ENCODE peak calls at places on chromosomes 5 and 9, in nine cellular contexts. S, H, E, J, O, F, Q, X and B are unnamed samples. For H3K4me1, the result is how much of the 10 kb centered on the place peaks cover.

GRCh38 chr5:145362261-145362660 is 472.9 kb downstream of the PRELID2 start:
- DNase-seq in S (peak), H (no peak), E (no peak), J (no peak), O (no peak), F (no peak), Q (peak), X (no peak), B (peak)

GRCh38 chr9:108869092-108869725 is 7.1 kb downstream of the ACTL7A start:
- DNase-seq in S (peak), H (no peak), E (no peak), J (no peak), O (peak), F (no peak), Q (no peak), X (no peak), B (peak)

GRCh38 chr9:84419203-84419602 is 78.6 kb upstream of the SLC28A3 start:
- DNase-seq in S (peak), H (no peak), E (no peak), J (no peak), O (no peak), F (no peak), Q (peak), X (peak), B (no peak)

GRCh38 chr5:95164869-95165268 is 120.0 kb downstream of the MCTP1 start:
- DNase-seq in S (no peak), H (no peak), E (no peak), J (no peak), O (no peak), F (no peak), Q (no peak), X (no peak), B (no peak)

GRCh38 chr9:130539473-130540223 is 39.7 kb upstream of the FUBP3 start:
- DNase-seq in S (peak), H (no peak), E (no peak), J (no peak), O (peak), F (no peak), Q (peak), X (no peak), B (peak)

GRCh38 chr9:129400971-129401622 is 219.8 kb downstream of the C9orf50 start:
- DNase-seq in S (no peak), H (no peak), E (peak), J (no peak), O (no peak), F (no peak), Q (no peak), X (no peak), B (no peak)

GRCh38 chr9:37988041-37988440 is 81.0 kb downstream of the SHB start:
- DNase-seq in S (no peak), H (peak), E (no peak), J (no peak), O (no peak), F (no peak), Q (no peak), X (no peak), B (no peak)

GRCh38 chr5:116454417-116454927 is 120.2 kb downstream of the SEMA6A start:
- DNase-seq in S (peak), H (no peak), E (no peak), J (peak), O (no peak), F (peak), Q (peak), X (peak), B (peak)

GRCh38 chr9:17938256-17938655 is 359.4 kb downstream of the SH3GL2 start:
- DNase-seq in S (no peak), H (no peak), E (no peak), J (no peak), O (no peak), F (no peak), Q (no peak), X (no peak), B (no peak)

GRCh38 chr9:82560036-82560435 is 502.9 kb downstream of the RASEF start:
- DNase-seq in S (no peak), H (no peak), E (no peak), J (no peak), O (no peak), F (no peak), Q (no peak), X (no peak), B (no peak)

GRCh38 chr5:108141676-108142075 is 240.2 kb downstream of the FBXL17 start:
- DNase-seq in S (no peak), H (no peak), E (no peak), J (no peak), O (no peak), F (no peak), Q (no peak), X (no peak), B (peak)

GRCh38 chr9:133768371-133768858 is 30.3 kb upstream of the SARDH start:
- DNase-seq in S (no peak), H (peak), E (no peak), J (no peak), O (no peak), F (no peak), Q (no peak), X (no peak), B (no peak)

GRCh38 chr5:1387059-1387755 is 42.3 kb upstream of the CLPTM1L start:
- DNase-seq in S (no peak), H (no peak), E (no peak), J (no peak), O (no peak), F (no peak), Q (no peak), X (no peak), B (no peak)

GRCh38 chr9:70403618-70404025 is 10.8 kb downstream of the KLF9 start:
- DNase-seq in S (peak), H (no peak), E (no peak), J (no peak), O (no peak), F (no peak), Q (peak), X (no peak), B (peak)

GRCh38 chr5:105952875-105953274 is 1717.9 kb downstream of the EFNA5 start:
- DNase-seq in S (peak), H (no peak), E (no peak), J (no peak), O (no peak), F (no peak), Q (no peak), X (no peak), B (no peak)

GRCh38 chr9:3971391-3972082 is 328.3 kb downstream of the GLIS3 start:
- DNase-seq in S (no peak), H (no peak), E (no peak), J (no peak), O (no peak), F (no peak), Q (no peak), X (no peak), B (no peak)

GRCh38 chr9:134236001-134236421 is 71.6 kb upstream of the RNU6ATAC start:
- DNase-seq in S (peak), H (no peak), E (no peak), J (no peak), O (no peak), F (no peak), Q (no peak), X (no peak), B (no peak)

GRCh38 chr5:317086-317811 is 4.3 kb upstream of the AHRR start:
- DNase-seq in S (peak), H (no peak), E (peak), J (no peak), O (peak), F (no peak), Q (peak), X (peak), B (peak)

GRCh38 chr9:107141967-107142366 is 141.1 kb upstream of the RAD23B start:
- DNase-seq in S (peak), H (no peak), E (no peak), J (no peak), O (peak), F (peak), Q (no peak), X (no peak), B (peak)

GRCh38 chr5:55771175-55771655 is 33.4 kb downstream of the DDX4 start:
- DNase-seq in S (peak), H (no peak), E (no peak), J (no peak), O (no peak), F (no peak), Q (no peak), X (no peak), B (peak)

GRCh38 chr5:55768279-55768678 is 30.4 kb downstream of the DDX4 start:
- DNase-seq in S (no peak), H (no peak), E (no peak), J (no peak), O (no peak), F (no peak), Q (no peak), X (no peak), B (no peak)

GRCh38 chr5:55763736-55764420 is 26.0 kb downstream of the DDX4 start:
- DNase-seq in S (no peak), H (no peak), E (no peak), J (no peak), O (no peak), F (peak), Q (no peak), X (no peak), B (no peak)

DNA sequence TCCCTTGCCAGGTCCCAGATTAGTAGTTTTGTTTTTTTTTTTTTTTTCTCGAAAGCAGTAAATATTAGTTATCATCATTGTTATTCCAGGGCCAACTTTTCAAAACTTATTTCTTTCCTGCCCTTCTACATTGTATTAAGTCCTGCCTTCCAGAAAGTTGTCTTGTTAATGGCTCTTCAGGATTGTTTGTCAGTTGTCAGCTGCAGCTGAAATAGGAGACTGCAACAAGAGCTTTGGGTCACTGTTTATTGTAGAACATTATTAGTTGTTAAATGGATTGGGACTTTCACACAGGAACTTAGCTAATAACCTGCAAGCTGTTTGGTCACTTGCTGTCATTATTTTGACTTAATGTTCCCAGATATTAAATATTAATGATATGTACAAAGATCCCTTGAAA is 28.5 kb downstream of the DDX4 start:
- DNase-seq in S (no peak), H (no peak), E (no peak), J (no peak), O (no peak), F (no peak), Q (no peak), X (no peak), B (no peak)
- H3K4me1 ChIP-seq in S (under half), H (under half), E (under half), J (under half), O (under half), F (under half), Q (under half), X (under half), B (under half)

GRCh38 chr5:177405312-177405711 is 4.1 kb downstream of the F12 start:
- DNase-seq in S (no peak), H (no peak), E (no peak), J (no peak), O (no peak), F (no peak), Q (no peak), X (no peak), B (no peak)
- H3K4me3 ChIP-seq in S (no peak), H (no peak), E (no peak), J (no peak), O (no peak), F (no peak), Q (no peak), X (no peak), B (no peak)

GRCh38 chr5:175656966-175657365 is 905 bp upstream of the HRH2 start:
- DNase-seq in S (no peak), H (no peak), E (no peak), J (no peak), O (no peak), F (no peak), Q (no peak), X (no peak), B (no peak)
- H3K4me1 ChIP-seq in S (under half), H (under half), E (half or more), J (under half), O (under half), F (half or more), Q (under half), X (under half), B (under half)

GRCh38 chr9:78009156-78009555 is 22.5 kb downstream of the GNAQ start:
- DNase-seq in S (no peak), H (no peak), E (no peak), J (no peak), O (no peak), F (no peak), Q (no peak), X (no peak), B (no peak)
- H3K4me3 ChIP-seq in S (no peak), H (no peak), E (no peak), J (no peak), O (no peak), F (no peak), Q (no peak), X (no peak), B (no peak)

GRCh38 chr5:32833127-32833526 is 122.0 kb downstream of the NPR3 start:
- DNase-seq in S (no peak), H (peak), E (no peak), J (no peak), O (no peak), F (no peak), Q (no peak), X (no peak), B (no peak)
- H3K4me1 ChIP-seq in S (under half), H (under half), E (under half), J (under half), O (under half), F (under half), Q (under half), X (under half), B (under half)

GRCh38 chr9:136541709-136542108 is 4.1 kb downstream of the NOTCH1 start:
- DNase-seq in S (no peak), H (no peak), E (no peak), J (no peak), O (no peak), F (no peak), Q (no peak), X (no peak), B (no peak)

GRCh38 chr9:136544549-136545064 is 1.2 kb downstream of the NOTCH1 start:
- DNase-seq in S (peak), H (peak), E (peak), J (peak), O (no peak), F (peak), Q (peak), X (peak), B (no peak)

GRCh38 chr9:136543830-136544548 is 1.9 kb downstream of the NOTCH1 start:
- DNase-seq in S (no peak), H (peak), E (no peak), J (no peak), O (no peak), F (no peak), Q (peak), X (no peak), B (no peak)

GRCh38 chr9:136542246-136543041 is 3.4 kb downstream of the NOTCH1 start:
- DNase-seq in S (no peak), H (no peak), E (no peak), J (no peak), O (no peak), F (no peak), Q (no peak), X (peak), B (no peak)

DNA sequence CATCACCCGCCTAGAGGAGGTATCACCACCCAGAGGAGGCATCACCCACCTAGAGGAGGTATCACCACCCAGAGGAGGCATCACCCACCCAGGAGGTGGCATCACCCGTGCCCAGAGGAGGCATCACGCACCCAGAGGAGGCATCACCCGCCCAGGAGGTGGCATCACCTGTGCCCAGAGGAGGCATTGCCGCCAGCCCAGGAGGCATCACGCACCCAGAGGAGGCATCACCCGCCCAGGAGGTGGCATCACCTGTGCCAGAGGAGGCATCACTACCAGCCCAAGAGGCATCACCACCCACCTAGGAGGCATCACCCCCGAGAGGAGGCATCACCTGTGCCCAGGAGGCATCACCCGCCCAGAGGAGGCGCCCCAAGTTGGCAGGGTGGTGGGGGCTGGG is 2.6 kb downstream of the NOTCH1 start:
- DNase-seq in S (no peak), H (no peak), E (no peak), J (no peak), O (no peak), F (no peak), Q (no peak), X (no peak), B (no peak)
- H3K4me3 ChIP-seq in S (no peak), H (no peak), E (peak), J (no peak), O (no peak), F (no peak), Q (no peak), X (no peak), B (no peak)

GRCh38 chr5:109404428-109404960 is 5.3 kb downstream of the PJA2 start:
- DNase-seq in S (no peak), H (no peak), E (no peak), J (no peak), O (no peak), F (no peak), Q (no peak), X (no peak), B (no peak)
- H3K4me1 ChIP-seq in S (under half), H (under half), E (half or more), J (under half), O (under half), F (under half), Q (under half), X (under half), B (under half)